ENCODE peak calls at places on chromosome 11, in ten cellular contexts. Z, R, X, G, C, N, H, K, T and P are unnamed samples.

GRCh38 chr11:34239465-34240149 is 118.2 kb downstream of the ABTB2 start:
- DNase-seq in Z (no peak), R (no peak), X (no peak), G (no peak), C (no peak), N (no peak), H (no peak), K (no peak), T (no peak), P (no peak)

GRCh38 chr11:2746401-2747230 is 46.8 kb upstream of the KCNQ1OT1 start:
- DNase-seq in Z (no peak), R (no peak), X (no peak), G (no peak), C (no peak), N (no peak), H (no peak), K (no peak), T (no peak), P (no peak)

GRCh38 chr11:65917434-65918210 is 1.2 kb downstream of the C11orf68 start:
- DNase-seq in Z (no peak), R (no peak), X (no peak), G (no peak), C (no peak), N (no peak), H (no peak), K (no peak), T (no peak), P (no peak)

GRCh38 chr11:43278302-43278956 is 33.4 kb upstream of the API5 start:
- DNase-seq in Z (peak), R (no peak), X (no peak), G (peak), C (peak), N (no peak), H (peak), K (peak), T (no peak), P (peak)

GRCh38 chr11:65078151-65078550 is 5.7 kb downstream of the CDCA5 start:
- DNase-seq in Z (no peak), R (peak), X (peak), G (peak), C (peak), N (no peak), H (peak), K (peak), T (peak), P (peak)

GRCh38 chr11:128187829-128188228 is 399.5 kb downstream of the ETS1 start:
- DNase-seq in Z (no peak), R (no peak), X (no peak), G (no peak), C (no peak), N (no peak), H (no peak), K (no peak), T (no peak), P (no peak)

GRCh38 chr11:73273246-73273890 is 1.2 kb downstream of the P2RY6 start:
- DNase-seq in Z (no peak), R (no peak), X (no peak), G (no peak), C (no peak), N (no peak), H (no peak), K (no peak), T (no peak), P (no peak)

GRCh38 chr11:118401880-118402590 is 629 bp downstream of the ATP5MG start:
- DNase-seq in Z (peak), R (no peak), X (no peak), G (peak), C (no peak), N (no peak), H (peak), K (peak), T (no peak), P (peak)

GRCh38 chr11:82012276-82012675 is 721.4 kb downstream of the FAM181B start:
- DNase-seq in Z (no peak), R (no peak), X (no peak), G (no peak), C (no peak), N (no peak), H (no peak), K (no peak), T (no peak), P (no peak)

GRCh38 chr11:6390718-6391547 is 659 bp downstream of the SMPD1 start:
- DNase-seq in Z (no peak), R (no peak), X (no peak), G (no peak), C (no peak), N (no peak), H (no peak), K (no peak), T (no peak), P (no peak)

GRCh38 chr11:17873571-17873970 is 139.0 kb downstream of the KCNC1 start:
- DNase-seq in Z (no peak), R (no peak), X (no peak), G (peak), C (no peak), N (no peak), H (no peak), K (no peak), T (no peak), P (no peak)

GRCh38 chr11:118705796-118706545 is 26.5 kb upstream of the TREH start:
- DNase-seq in Z (no peak), R (no peak), X (no peak), G (no peak), C (no peak), N (no peak), H (peak), K (no peak), T (no peak), P (no peak)

GRCh38 chr11:1642288-1643145 is 12.9 kb downstream of the KRTAP5-5 start:
- DNase-seq in Z (no peak), R (no peak), X (no peak), G (no peak), C (no peak), N (no peak), H (no peak), K (no peak), T (no peak), P (no peak)

GRCh38 chr11:128412847-128413791 is 174.2 kb downstream of the ETS1 start:
- DNase-seq in Z (no peak), R (no peak), X (no peak), G (no peak), C (no peak), N (no peak), H (no peak), K (peak), T (no peak), P (no peak)

GRCh38 chr11:80186687-80187086 is 745.9 kb upstream of the TENM4 start:
- DNase-seq in Z (no peak), R (no peak), X (no peak), G (no peak), C (no peak), N (no peak), H (no peak), K (no peak), T (no peak), P (no peak)

GRCh38 chr11:11667056-11667455 is 45.3 kb upstream of the GALNT18 start:
- DNase-seq in Z (no peak), R (no peak), X (no peak), G (peak), C (no peak), N (no peak), H (no peak), K (peak), T (no peak), P (peak)

GRCh38 chr11:67504023-67504949 is 877 bp downstream of the PITPNM1 start:
- DNase-seq in Z (peak), R (no peak), X (peak), G (peak), C (peak), N (no peak), H (no peak), K (peak), T (no peak), P (peak)

GRCh38 chr11:88484873-88485621 is 147.5 kb upstream of the CTSC start:
- DNase-seq in Z (peak), R (peak), X (no peak), G (peak), C (peak), N (no peak), H (peak), K (peak), T (peak), P (peak)

GRCh38 chr11:17535488-17535887 is 8.7 kb downstream of the USH1C start:
- DNase-seq in Z (no peak), R (no peak), X (no peak), G (no peak), C (no peak), N (no peak), H (no peak), K (no peak), T (no peak), P (no peak)

GRCh38 chr11:79052539-79052938 is 388.3 kb downstream of the TENM4 start:
- DNase-seq in Z (no peak), R (no peak), X (no peak), G (peak), C (peak), N (no peak), H (peak), K (no peak), T (no peak), P (no peak)

GRCh38 chr11:121578216-121579063 is 125.7 kb upstream of the SORL1-AS1 start:
- DNase-seq in Z (no peak), R (no peak), X (no peak), G (no peak), C (no peak), N (no peak), H (no peak), K (no peak), T (no peak), P (no peak)

GRCh38 chr11:20097319-20098221 is 62.7 kb downstream of the DBX1 start:
- DNase-seq in Z (peak), R (no peak), X (no peak), G (peak), C (no peak), N (no peak), H (no peak), K (peak), T (no peak), P (no peak)

GRCh38 chr11:68146704-68147474 is 25.7 kb upstream of the CHKA start:
- DNase-seq in Z (peak), R (peak), X (no peak), G (peak), C (peak), N (no peak), H (no peak), K (peak), T (no peak), P (peak)

GRCh38 chr11:2770556-2771301 is 70.9 kb upstream of the KCNQ1OT1 start:
- DNase-seq in Z (no peak), R (no peak), X (no peak), G (no peak), C (no peak), N (no peak), H (no peak), K (no peak), T (no peak), P (no peak)

GRCh38 chr11:78535920-78536319 is 38.7 kb downstream of the NARS2 start:
- DNase-seq in Z (no peak), R (no peak), X (no peak), G (peak), C (no peak), N (no peak), H (no peak), K (peak), T (no peak), P (no peak)

GRCh38 chr11:65927904-65928397 is 8.7 kb downstream of the DRAP1 start:
- DNase-seq in Z (no peak), R (no peak), X (peak), G (no peak), C (no peak), N (no peak), H (no peak), K (no peak), T (peak), P (no peak)

GRCh38 chr11:130675456-130675855 is 227.0 kb downstream of the ADAMTS15 start:
- DNase-seq in Z (no peak), R (peak), X (no peak), G (peak), C (no peak), N (peak), H (no peak), K (peak), T (no peak), P (no peak)

GRCh38 chr11:103109818-103110388 is 677 bp downstream of the DYNC2H1 start:
- DNase-seq in Z (no peak), R (no peak), X (no peak), G (no peak), C (no peak), N (no peak), H (no peak), K (no peak), T (no peak), P (no peak)

GRCh38 chr11:130187096-130187495 is 27.5 kb downstream of the ST14 start:
- DNase-seq in Z (no peak), R (no peak), X (no peak), G (no peak), C (no peak), N (no peak), H (no peak), K (no peak), T (no peak), P (no peak)

GRCh38 chr11:33208150-33208549 is 46.9 kb upstream of the CSTF3 start:
- DNase-seq in Z (no peak), R (no peak), X (no peak), G (no peak), C (no peak), N (no peak), H (no peak), K (no peak), T (no peak), P (no peak)